ENCODE peak calls at places on chromosomes 2 and 18, in ten cellular contexts. P is HFF-Myc, H is AG10803, X is esophagus squamous epithelium, F is epithelial cell of esophagus, Y is OCI-LY7, A is A549, I is heart right ventricle, D is tibial artery, S is tibial nerve. Z is an unnamed sample.

GRCh38 chr2:162058973-162059668 is 14.9 kb downstream of the DPP4 start:
- DNase-seq in I (no peak), P (no peak), X (no peak), F (peak), A (no peak), S (no peak), Y (no peak), D (no peak), H (no peak), Z (peak)

GRCh38 chr2:54030814-54031213 is 60.0 kb upstream of the PSME4 start:
- DNase-seq in F (no peak), I (no peak), A (no peak), D (no peak), H (no peak), Y (no peak), X (no peak), S (no peak), P (no peak), Z (no peak)

GRCh38 chr2:128589681-128590080 is 271.0 kb upstream of the HS6ST1 start:
- DNase-seq in D (no peak), Y (no peak), F (no peak), X (no peak), P (no peak), I (no peak), H (no peak), S (no peak), A (no peak), Z (no peak)

GRCh38 chr2:217165547-217165946 is 305.7 kb upstream of the TNP1 start:
- DNase-seq in X (no peak), H (no peak), I (no peak), P (no peak), Y (no peak), F (peak), D (no peak), A (no peak), S (no peak), Z (no peak)

GRCh38 chr2:27152796-27153464 is 4.1 kb downstream of the TCF23 start:
- DNase-seq in X (no peak), H (no peak), I (no peak), F (peak), Y (peak), D (no peak), P (no peak), S (no peak), A (no peak), Z (no peak)

GRCh38 chr2:100742884-100743283 is 77.1 kb upstream of the NPAS2 start:
- DNase-seq in I (no peak), H (peak), P (peak), F (peak), X (no peak), S (no peak), D (no peak), Y (no peak), A (peak), Z (no peak)

GRCh38 chr18:24321071-24321470 is 76.6 kb downstream of the OSBPL1A start:
- DNase-seq in Y (no peak), H (peak), P (no peak), F (no peak), D (no peak), X (no peak), S (no peak), I (no peak), A (no peak), Z (no peak)

GRCh38 chr2:181683518-181684453 is 3.5 kb upstream of the NEUROD1 start:
- DNase-seq in I (no peak), Y (no peak), A (no peak), S (no peak), X (no peak), D (no peak), F (peak), P (no peak), H (peak), Z (no peak)

GRCh38 chr18:73235921-73236320 is 368.1 kb upstream of the NETO1 start:
- DNase-seq in Y (no peak), F (peak), S (no peak), P (no peak), H (peak), A (no peak), I (no peak), D (no peak), X (no peak), Z (no peak)

GRCh38 chr2:95300391-95300938 is 3.3 kb downstream of the KCNIP3 start:
- DNase-seq in X (no peak), D (no peak), I (no peak), H (no peak), S (no peak), Y (no peak), A (no peak), P (no peak), F (peak), Z (no peak)

GRCh38 chr18:25230658-25231326 is 121.2 kb downstream of the ZNF521 start:
- DNase-seq in D (peak), A (peak), H (peak), P (peak), I (peak), X (no peak), S (peak), Y (no peak), F (peak), Z (no peak)

DNA sequence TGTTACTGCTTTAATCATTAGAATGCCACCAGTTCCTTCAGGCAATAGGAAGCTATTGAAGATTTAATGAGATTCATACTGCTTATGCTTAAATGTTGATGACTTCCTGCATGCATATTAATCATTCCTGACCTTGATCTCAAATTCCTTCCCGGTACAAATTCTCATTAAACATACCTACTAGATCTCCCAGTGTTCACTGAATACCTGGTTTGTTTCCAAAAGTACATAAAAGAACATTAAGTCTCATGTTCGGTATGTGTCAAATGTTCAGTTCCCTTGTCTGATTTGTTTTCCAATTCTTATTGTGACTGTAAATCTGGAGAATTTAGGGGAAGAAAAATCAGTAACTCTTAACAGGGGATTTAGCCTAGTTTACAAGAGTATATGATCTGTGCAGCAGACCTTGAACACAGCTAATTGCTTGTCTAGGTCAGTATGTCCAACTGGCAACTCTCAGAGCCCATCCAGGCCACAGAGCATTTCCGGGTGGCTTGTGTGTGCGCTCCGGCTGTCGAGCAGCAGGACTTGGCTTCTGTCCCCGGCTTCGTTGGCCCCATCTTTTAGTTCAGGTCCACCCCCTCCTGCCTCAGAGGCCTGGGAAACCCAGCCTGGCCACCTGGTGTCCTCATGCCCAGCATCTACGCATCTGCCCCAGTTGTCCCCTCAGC is 13.1 kb downstream of the METAP1D start:
- DNase-seq in P (no peak), H (peak), A (no peak), S (no peak), F (no peak), Y (no peak), D (no peak), X (no peak), I (no peak), Z (no peak)
- TF ChIP-seq CTCF in P (no peak), H (no peak), A (no peak), S (no peak), F (no peak), Y (no peak), D (no peak), X (no peak), I (no peak), Z (no peak)

DNA sequence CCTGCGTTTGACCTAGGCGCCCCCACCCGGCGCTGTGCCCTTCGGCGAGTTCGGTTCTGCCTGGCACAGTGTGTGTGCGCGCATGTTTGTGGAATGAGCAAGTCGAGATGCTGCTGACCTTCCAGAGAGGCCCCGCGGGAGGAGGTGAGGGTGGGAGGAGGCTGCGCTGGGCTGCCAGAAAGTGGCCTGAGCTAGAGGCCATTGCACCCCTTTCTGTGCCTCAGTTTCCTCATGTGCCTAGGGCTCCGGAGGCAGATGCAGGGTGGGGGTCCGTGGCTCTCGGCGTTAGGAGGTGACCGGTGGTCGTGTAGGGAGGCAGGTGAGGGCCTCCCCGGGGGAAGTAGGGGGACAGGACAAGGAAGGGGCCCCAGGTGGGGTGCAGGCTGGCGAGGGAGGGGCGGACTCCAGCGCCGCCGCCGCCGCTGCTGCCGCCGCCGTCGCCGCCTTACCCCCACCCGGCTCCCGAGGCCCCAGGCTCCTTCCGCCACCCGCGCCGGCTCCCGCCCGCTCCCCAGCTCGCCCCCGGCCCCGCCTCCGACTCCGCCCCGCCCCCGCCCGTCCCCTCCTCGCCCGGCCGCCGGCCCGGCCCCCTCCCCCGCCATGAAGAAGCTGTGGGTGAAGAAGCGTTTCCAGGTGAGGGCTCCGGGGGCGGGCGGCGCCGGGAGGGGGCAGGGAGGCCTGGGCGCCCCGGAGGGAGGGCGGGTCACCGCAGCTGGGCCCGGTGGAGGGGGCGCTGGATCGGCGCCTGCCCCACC is 7.0 kb downstream of the SPEG start:
- DNase-seq in H (peak), D (no peak), I (no peak), S (no peak), F (peak), Y (peak), A (peak), P (no peak), X (no peak), Z (no peak)
- H3K4me3 ChIP-seq in H (peak), D (peak), I (peak), S (peak), F (peak), Y (peak), A (peak), P (peak), X (peak), Z (no peak)

GRCh38 chr2:174350018-174350417 is 15.3 kb downstream of the SP9 start:
- DNase-seq in X (no peak), Y (peak), A (peak), F (no peak), H (no peak), D (no peak), P (no peak), I (no peak), S (no peak), Z (no peak)
- TF ChIP-seq CTCF in X (no peak), Y (peak), A (peak), F (peak), H (peak), D (no peak), P (peak), I (no peak), S (no peak), Z (peak)

GRCh38 chr2:98824256-98825042 is 93.5 kb upstream of the MGAT4A start:
- DNase-seq in P (no peak), D (no peak), Y (peak), F (no peak), H (no peak), I (no peak), S (no peak), X (no peak), A (no peak), Z (no peak)

GRCh38 chr2:98822301-98823164 is 91.6 kb upstream of the MGAT4A start:
- DNase-seq in A (no peak), F (peak), I (peak), S (no peak), X (no peak), P (no peak), D (peak), Y (no peak), H (no peak), Z (no peak)

GRCh38 chr2:98823196-98824166 is 92.5 kb upstream of the MGAT4A start:
- DNase-seq in D (no peak), Y (no peak), S (no peak), X (no peak), I (peak), A (no peak), F (peak), H (no peak), P (no peak), Z (no peak)

GRCh38 chr2:98819350-98819749 is 88.4 kb upstream of the MGAT4A start:
- DNase-seq in S (no peak), D (no peak), F (no peak), A (no peak), P (no peak), I (no peak), X (no peak), Y (no peak), H (no peak), Z (no peak)

DNA sequence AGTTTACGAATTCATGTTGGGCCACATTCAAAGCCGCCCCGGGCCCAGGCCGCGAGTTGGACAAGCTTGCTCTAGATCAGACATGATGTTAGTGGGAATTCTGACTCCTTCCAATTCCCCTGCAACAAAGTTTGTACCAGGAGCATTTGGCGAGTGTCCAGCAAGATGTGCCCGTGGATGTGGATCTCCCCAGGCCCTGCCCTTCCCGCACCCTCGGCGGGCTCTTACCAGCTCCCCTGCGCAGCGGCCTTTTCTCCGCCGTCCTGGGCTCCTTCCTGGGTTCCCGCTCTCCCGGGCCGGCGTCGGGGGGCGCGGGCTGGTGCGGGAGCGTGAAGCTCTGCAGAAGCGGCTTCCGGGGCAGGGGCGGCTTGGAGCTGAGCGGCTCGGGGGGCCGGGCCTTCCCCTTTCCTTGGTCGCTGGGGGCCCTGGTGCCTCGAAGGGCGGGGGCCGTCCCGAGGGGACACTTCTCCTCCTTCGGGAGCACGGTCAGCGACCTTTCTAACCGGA is 90.8 kb upstream of the MGAT4A start:
- DNase-seq in P (no peak), X (no peak), I (no peak), A (no peak), F (no peak), H (no peak), D (no peak), Y (no peak), S (no peak), Z (no peak)
- H3K4me3 ChIP-seq in P (no peak), X (peak), I (no peak), A (no peak), F (no peak), H (no peak), D (no peak), Y (no peak), S (no peak), Z (no peak)

DNA sequence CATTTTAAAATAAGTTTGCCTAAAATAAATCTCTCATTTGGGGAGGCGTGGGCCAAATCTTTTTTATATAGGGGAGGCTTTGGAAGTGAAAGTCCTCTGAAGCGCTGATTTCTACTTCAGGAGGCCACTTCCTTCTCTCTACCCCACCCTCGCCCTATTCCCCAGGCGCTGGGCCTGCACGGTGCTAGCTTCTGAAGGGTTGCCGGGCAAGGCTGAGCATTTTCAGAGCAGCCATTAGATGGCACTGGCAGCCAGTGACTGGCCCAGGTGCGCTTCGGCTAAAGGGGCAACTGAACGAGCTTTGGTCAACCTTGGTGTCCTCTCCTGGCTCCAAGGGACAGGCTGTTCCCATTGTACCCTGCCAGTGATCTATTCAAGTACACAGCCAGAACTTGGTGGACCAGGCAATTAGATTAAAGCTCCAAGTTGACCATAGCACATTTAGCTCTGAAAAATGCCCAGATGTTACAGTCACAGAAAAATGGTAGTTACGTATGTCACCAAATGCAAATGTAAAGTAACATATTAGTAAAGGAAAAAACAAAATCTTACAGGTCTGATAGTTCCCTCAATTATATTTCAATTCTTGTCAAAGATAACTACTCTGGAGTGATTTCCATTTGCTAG is 2.3 kb downstream of the POMC start:
- DNase-seq in F (peak), A (peak), I (peak), H (no peak), Y (peak), S (no peak), D (no peak), P (no peak), X (peak), Z (peak)
- TF ChIP-seq CTCF in F (peak), A (peak), I (no peak), H (no peak), Y (peak), S (peak), D (no peak), P (peak), X (no peak), Z (peak)